ENCODE peak calls at places on chromosomes 13 and 19, in five cellular contexts. X is H1, P is astrocyte, L is esophagus muscularis mucosa, S is fibroblast of lung. I is an unnamed sample. For H3K4me1, the result is how much of the 10 kb centered on the place peaks cover.

GRCh38 chr13:91406619-91407018 is 8.2 kb downstream of the GPC5 start:
- DNase-seq in P (peak), L (no peak), S (peak), X (peak), I (no peak)

GRCh38 chr13:43113603-43114002 is 90.2 kb downstream of the DNAJC15 start:
- DNase-seq in S (peak), P (peak), X (no peak), L (no peak), I (no peak)

GRCh38 chr19:43533546-43534304 is 737 bp downstream of the ZNF575 start:
- DNase-seq in P (peak), L (peak), X (peak), S (peak), I (peak)

GRCh38 chr19:58554494-58555368 is at the start of gene CHMP2A:
- DNase-seq in L (peak), P (peak), X (peak), S (peak), I (peak)

GRCh38 chr19:15539638-15540037 is 31.3 kb downstream of the CYP4F22 start:
- DNase-seq in X (no peak), P (no peak), L (no peak), S (no peak), I (no peak)

GRCh38 chr13:77810430-77810829 is 108.2 kb downstream of the EDNRB start:
- DNase-seq in L (no peak), X (no peak), P (peak), S (peak), I (no peak)

GRCh38 chr19:40609561-40610395 is 8.6 kb downstream of the LTBP4 start:
- DNase-seq in X (no peak), P (peak), L (peak), S (no peak), I (peak)

GRCh38 chr13:30033681-30034447 is 183.4 kb upstream of the UBL3 start:
- DNase-seq in S (peak), X (no peak), L (no peak), P (peak), I (no peak)

GRCh38 chr13:91313103-91313502 is 34.4 kb upstream of the MIR17HG start:
- DNase-seq in P (no peak), S (peak), X (no peak), L (no peak), I (no peak)

GRCh38 chr19:14114854-14115253 is 2.7 kb downstream of the PRKACA start:
- DNase-seq in X (no peak), L (no peak), S (no peak), P (no peak), I (no peak)

GRCh38 chr19:31641591-31641990 is 292.4 kb upstream of the TSHZ3 start:
- DNase-seq in P (peak), S (no peak), L (no peak), X (no peak), I (no peak)

GRCh38 chr19:30222993-30223865 is 149.0 kb upstream of the ZNF536 start:
- DNase-seq in S (no peak), P (no peak), L (no peak), X (no peak), I (no peak)

GRCh38 chr19:51702103-51702753 is 9.1 kb downstream of the SPACA6 start:
- DNase-seq in X (peak), P (no peak), S (peak), L (peak), I (peak)

GRCh38 chr13:25306671-25307464 is 5.4 kb downstream of the NUP58 start:
- DNase-seq in S (no peak), P (no peak), X (no peak), L (no peak), I (no peak)

GRCh38 chr13:112510002-112510780 is 77.8 kb downstream of the TUBGCP3 start:
- DNase-seq in X (peak), L (no peak), S (peak), P (peak), I (no peak)

GRCh38 chr13:112442483-112443090 is 66.4 kb downstream of the SPACA7 start:
- DNase-seq in P (no peak), S (peak), X (no peak), L (peak), I (no peak)

GRCh38 chr13:107210216-107211010 is 642.5 kb upstream of the ARGLU1 start:
- DNase-seq in S (peak), L (no peak), P (peak), X (no peak), I (no peak)

GRCh38 chr19:47241919-47242644 is 11.1 kb upstream of the BBC3 start:
- DNase-seq in X (no peak), S (peak), L (no peak), P (peak), I (no peak)
- H3K4me1 ChIP-seq in X (under half), S (under half), L (under half), P (under half), I (under half)

DNA sequence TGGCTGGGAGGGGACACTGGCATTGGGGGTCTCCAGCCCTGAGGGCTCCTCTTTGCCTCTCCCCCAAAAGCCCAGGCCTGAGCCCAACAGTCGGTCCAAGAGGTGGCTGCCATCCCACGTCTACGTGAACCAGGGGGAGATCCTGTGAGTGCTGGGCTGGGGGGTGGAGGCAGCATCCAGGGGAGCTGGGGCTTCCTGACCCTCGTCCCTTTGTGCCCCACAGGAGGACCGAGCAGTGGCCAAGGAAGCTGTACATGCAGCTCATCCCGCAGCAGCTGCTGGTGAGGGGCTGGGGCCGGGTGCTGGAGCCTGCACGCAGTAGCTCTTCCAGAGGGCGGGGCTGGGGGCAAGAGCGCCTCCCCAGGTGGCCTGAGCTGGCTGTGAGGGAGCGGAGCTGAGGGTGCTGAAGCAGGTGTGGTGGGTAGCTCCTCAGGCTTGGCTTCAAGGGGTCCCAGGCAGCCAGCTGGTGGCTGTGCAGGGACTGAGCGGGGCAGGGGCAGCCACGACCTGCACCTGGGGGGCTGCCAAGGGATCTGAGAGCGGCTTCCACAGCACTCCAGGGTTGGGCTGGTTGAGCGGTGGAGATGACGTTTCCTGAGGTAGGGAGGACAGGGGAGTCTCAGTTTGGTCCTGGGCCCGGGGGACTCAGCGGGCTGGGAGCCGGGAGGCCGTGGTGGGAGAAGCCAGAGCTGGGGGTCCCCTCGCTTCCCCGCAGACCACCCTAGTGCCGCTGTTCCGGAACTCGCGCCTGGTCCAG is 7.1 kb downstream of the PTOV1 start:
- DNase-seq in S (no peak), X (no peak), P (no peak), L (no peak), I (peak)
- H3K27ac ChIP-seq in S (no peak), X (no peak), P (peak), L (no peak), I (no peak)

DNA sequence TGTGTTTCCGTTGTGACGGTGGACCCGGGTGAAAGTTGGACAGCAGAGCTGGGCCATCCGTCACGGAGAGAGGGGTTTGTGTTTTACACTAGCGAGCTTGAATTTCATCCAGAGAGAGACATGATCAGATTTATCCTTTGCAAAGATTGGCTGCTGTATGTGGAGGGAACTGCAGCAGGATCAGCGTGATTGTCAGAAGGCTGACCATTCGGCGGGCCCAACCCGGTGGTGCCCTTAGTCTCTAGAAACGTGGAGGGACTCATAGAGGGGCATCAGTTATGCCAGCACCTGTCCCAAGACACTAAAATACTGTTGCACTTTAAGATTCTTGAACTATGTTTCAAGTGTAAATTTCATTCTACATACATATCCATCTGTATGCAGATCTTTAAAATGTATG is 6.9 kb downstream of the FAM124A start:
- DNase-seq in S (no peak), X (no peak), L (no peak), P (no peak), I (no peak)
- H3K4me1 ChIP-seq in S (under half), X (under half), L (half or more), P (under half), I (under half)

GRCh38 chr19:11164879-11165406 is 9.4 kb upstream of the SPC24 start:
- DNase-seq in P (peak), S (peak), L (peak), X (no peak), I (peak)

GRCh38 chr19:11168568-11168967 is 13.0 kb upstream of the SPC24 start:
- DNase-seq in S (peak), L (no peak), P (peak), X (no peak), I (no peak)

GRCh38 chr19:11164278-11164677 is 8.7 kb upstream of the SPC24 start:
- DNase-seq in X (no peak), S (no peak), P (no peak), L (no peak), I (no peak)

GRCh38 chr19:11165486-11166030 is 10.0 kb upstream of the SPC24 start:
- DNase-seq in S (no peak), P (no peak), X (no peak), L (no peak), I (no peak)

DNA sequence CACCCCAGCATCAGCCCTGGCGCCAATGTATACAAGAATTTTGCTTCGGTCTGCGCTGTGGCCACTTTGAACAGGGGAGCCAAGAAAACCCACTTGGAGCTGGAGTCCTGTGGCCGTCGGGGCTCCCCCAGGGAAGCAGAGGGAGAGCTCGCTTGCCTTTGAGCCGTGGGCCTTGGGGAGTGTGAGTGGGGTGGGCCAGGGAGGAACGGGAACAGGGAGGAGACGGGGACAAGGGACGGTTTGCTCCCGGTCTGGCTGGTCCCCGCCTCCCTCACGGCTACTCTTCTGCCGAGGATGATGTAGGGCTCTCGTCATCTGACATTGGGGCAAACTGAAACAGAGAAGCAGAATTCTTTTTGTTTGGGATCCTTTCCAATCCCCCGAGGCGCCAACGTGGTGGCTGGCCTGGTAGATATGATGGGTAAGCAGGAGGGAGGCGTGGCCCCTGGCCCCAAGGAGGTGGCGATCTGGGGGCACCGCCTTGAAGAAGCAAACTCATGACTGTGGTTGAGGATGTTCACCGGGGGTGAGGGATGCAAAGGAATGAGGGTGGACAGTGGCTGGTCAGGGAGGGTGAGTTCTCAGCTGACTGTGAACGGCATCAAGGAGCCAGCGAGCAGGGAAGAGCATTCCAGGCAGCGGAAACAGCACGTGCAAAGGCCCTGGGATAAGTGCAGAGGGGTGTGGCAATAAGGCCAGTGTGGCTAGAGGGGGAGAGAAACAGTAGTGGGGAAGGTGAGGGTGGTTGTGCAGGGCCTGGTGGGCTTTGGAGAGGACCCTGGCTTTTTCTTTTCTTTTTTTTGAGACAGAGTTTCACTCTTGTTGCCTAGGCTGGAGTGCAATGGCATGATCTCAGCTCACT is 10.9 kb upstream of the SPC24 start:
- DNase-seq in L (no peak), S (peak), P (no peak), X (no peak), I (peak)
- H3K27ac ChIP-seq in L (peak), S (peak), P (no peak), X (no peak), I (peak)

GRCh38 chr19:8513687-8514504 is at the start of gene ZNF414:
- DNase-seq in L (peak), S (peak), P (peak), X (peak), I (peak)

GRCh38 chr19:8517551-8518442 is 3.8 kb upstream of the ZNF414 start:
- DNase-seq in X (no peak), S (peak), L (no peak), P (no peak), I (no peak)

GRCh38 chr19:8519388-8519787 is 5.4 kb upstream of the ZNF414 start:
- DNase-seq in S (no peak), L (no peak), X (no peak), P (no peak), I (no peak)

GRCh38 chr19:8515317-8515716 is 1.4 kb upstream of the ZNF414 start:
- DNase-seq in S (no peak), X (no peak), P (no peak), L (no peak), I (no peak)

GRCh38 chr19:8518536-8518935 is 4.6 kb upstream of the ZNF414 start:
- DNase-seq in P (no peak), L (no peak), X (no peak), S (no peak), I (no peak)
- H3K4me1 ChIP-seq in P (under half), L (under half), X (under half), S (under half), I (under half)

GRCh38 chr13:98291658-98292057 is 114.6 kb upstream of the RNF113B start:
- DNase-seq in L (no peak), X (no peak), S (no peak), P (no peak), I (no peak)
- H3K27ac ChIP-seq in L (no peak), X (no peak), S (no peak), P (no peak), I (no peak)

DNA sequence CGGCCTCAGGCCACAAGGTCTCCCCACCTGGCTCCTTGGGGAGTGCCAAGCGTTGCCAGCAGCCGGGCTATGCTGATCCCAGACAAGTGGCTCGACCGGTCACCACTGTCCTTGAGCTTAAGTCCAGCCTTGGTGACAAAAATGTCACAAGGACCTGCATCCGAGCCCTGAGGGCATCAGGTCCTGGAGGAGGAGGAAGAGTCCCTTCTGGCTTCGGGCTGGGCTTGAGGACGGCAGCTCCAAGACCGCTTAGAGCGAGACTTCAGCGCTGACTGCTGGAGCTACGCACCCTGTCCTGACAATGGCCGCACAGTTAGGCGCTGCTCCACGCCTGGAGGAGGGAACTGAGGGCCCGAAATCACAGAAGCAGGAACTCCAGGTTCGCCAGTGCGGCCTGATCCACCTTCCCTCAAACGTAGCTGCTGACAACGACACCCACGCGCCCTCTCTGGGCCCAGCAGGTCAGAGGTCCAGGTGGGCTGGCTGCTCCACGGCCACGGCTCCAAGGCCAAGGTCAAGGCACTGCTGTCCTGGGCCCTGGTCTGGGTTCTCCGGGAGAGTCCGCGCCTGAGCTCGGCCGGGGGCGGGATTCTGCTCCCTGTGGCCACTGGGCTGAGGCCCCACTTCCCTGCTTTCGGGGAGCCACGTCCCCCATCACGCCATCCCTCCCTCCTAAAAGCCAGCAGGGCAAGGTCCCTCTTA is 7.0 kb downstream of the SBNO2 start:
- DNase-seq in X (no peak), P (no peak), S (no peak), L (no peak), I (no peak)
- H3K4me1 ChIP-seq in X (under half), P (under half), S (under half), L (half or more), I (under half)